ENCODE peak calls at places on chromosome 7, in six cellular contexts. One of them, this sample, is unnamed.

GRCh38 chr7:14748461-14748860 is 154.1 kb downstream of the DGKB start:
- DNase-seq in cardiac muscle cell: no peak
- DNase-seq in fibroblast of lung: peak; percentile 89
- DNase-seq in RWPE1: peak; percentile 41
- DNase-seq in heart right ventricle: no peak
- DNase-seq in fibroblast of pulmonary artery: peak; percentile 97
- DNase-seq in this sample: no peak

GRCh38 chr7:36215017-36215621 is 62.1 kb downstream of the EEPD1 start:
- DNase-seq in heart right ventricle: no peak
- DNase-seq in RWPE1: no peak
- DNase-seq in fibroblast of pulmonary artery: no peak
- DNase-seq in cardiac muscle cell: peak; percentile 59
- DNase-seq in fibroblast of lung: no peak
- DNase-seq in this sample: no peak

GRCh38 chr7:69819306-69819705 is 221.0 kb downstream of the AUTS2 start:
- DNase-seq in fibroblast of lung: no peak
- DNase-seq in cardiac muscle cell: no peak
- DNase-seq in RWPE1: no peak
- DNase-seq in fibroblast of pulmonary artery: no peak
- DNase-seq in heart right ventricle: no peak
- DNase-seq in this sample: no peak

GRCh38 chr7:88933285-88933684 is 137.7 kb upstream of the TEX47 start:
- DNase-seq in fibroblast of lung: no peak
- DNase-seq in RWPE1: no peak
- DNase-seq in cardiac muscle cell: no peak
- DNase-seq in heart right ventricle: no peak
- DNase-seq in fibroblast of pulmonary artery: no peak
- DNase-seq in this sample: no peak

GRCh38 chr7:108030536-108030935 is 27.6 kb upstream of the LAMB1 start:
- DNase-seq in cardiac muscle cell: no peak
- DNase-seq in fibroblast of lung: no peak
- DNase-seq in fibroblast of pulmonary artery: no peak
- DNase-seq in RWPE1: peak; percentile 11
- DNase-seq in heart right ventricle: no peak
- DNase-seq in this sample: no peak

GRCh38 chr7:47557317-47557985 is 24.5 kb downstream of the TNS3 start:
- DNase-seq in cardiac muscle cell: no peak
- DNase-seq in RWPE1: peak; percentile 87
- DNase-seq in fibroblast of lung: peak; percentile 53
- DNase-seq in fibroblast of pulmonary artery: peak; percentile 64
- DNase-seq in heart right ventricle: no peak
- DNase-seq in this sample: no peak

GRCh38 chr7:151076863-151077704 is 3.5 kb downstream of the FASTK start:
- DNase-seq in fibroblast of pulmonary artery: no peak
- DNase-seq in cardiac muscle cell: no peak
- DNase-seq in RWPE1: no peak
- DNase-seq in fibroblast of lung: no peak
- DNase-seq in heart right ventricle: no peak
- DNase-seq in this sample: no peak

GRCh38 chr7:100803398-100804161 is 23.7 kb downstream of the EPHB4 start:
- DNase-seq in RWPE1: peak; percentile 96
- DNase-seq in cardiac muscle cell: peak; percentile 91
- DNase-seq in heart right ventricle: peak; percentile 85
- DNase-seq in fibroblast of pulmonary artery: peak; percentile 93
- DNase-seq in fibroblast of lung: peak; percentile 92
- DNase-seq in this sample: no peak

GRCh38 chr7:100835903-100836811 is 8.8 kb upstream of the EPHB4 start:
- DNase-seq in fibroblast of pulmonary artery: no peak
- DNase-seq in RWPE1: peak; percentile 62
- DNase-seq in heart right ventricle: peak; percentile 79
- DNase-seq in fibroblast of lung: no peak
- DNase-seq in cardiac muscle cell: no peak
- DNase-seq in this sample: no peak

GRCh38 chr7:103445228-103446020 is 583 bp downstream of the SLC26A5 start:
- DNase-seq in RWPE1: no peak
- DNase-seq in cardiac muscle cell: peak; percentile 10
- DNase-seq in fibroblast of lung: peak; percentile 5
- DNase-seq in heart right ventricle: no peak
- DNase-seq in fibroblast of pulmonary artery: peak; percentile 5
- DNase-seq in this sample: no peak

GRCh38 chr7:100878685-100879084 is 3.8 kb downstream of the SRRT start:
- DNase-seq in fibroblast of lung: no peak
- DNase-seq in fibroblast of pulmonary artery: no peak
- DNase-seq in heart right ventricle: no peak
- DNase-seq in cardiac muscle cell: no peak
- DNase-seq in RWPE1: no peak
- DNase-seq in this sample: no peak

GRCh38 chr7:134562136-134562535 is 13.2 kb downstream of the AKR1B15 start:
- DNase-seq in fibroblast of lung: peak; percentile 61
- DNase-seq in heart right ventricle: no peak
- DNase-seq in cardiac muscle cell: no peak
- DNase-seq in fibroblast of pulmonary artery: peak; percentile 43
- DNase-seq in RWPE1: no peak
- DNase-seq in this sample: peak; percentile 82

GRCh38 chr7:112646787-112647186 is 143.4 kb downstream of the TMEM168 start:
- DNase-seq in fibroblast of pulmonary artery: no peak
- DNase-seq in heart right ventricle: no peak
- DNase-seq in cardiac muscle cell: peak; percentile 41
- DNase-seq in RWPE1: no peak
- DNase-seq in fibroblast of lung: no peak
- DNase-seq in this sample: no peak

GRCh38 chr7:128311003-128311402 is 32.7 kb downstream of the RBM28 start:
- DNase-seq in cardiac muscle cell: no peak
- DNase-seq in fibroblast of lung: no peak
- DNase-seq in RWPE1: no peak
- DNase-seq in fibroblast of pulmonary artery: no peak
- DNase-seq in heart right ventricle: no peak
- DNase-seq in this sample: no peak

GRCh38 chr7:3915337-3915865 is 614.3 kb downstream of the SDK1 start:
- DNase-seq in fibroblast of lung: peak; percentile 12
- DNase-seq in fibroblast of pulmonary artery: no peak
- DNase-seq in RWPE1: no peak
- DNase-seq in heart right ventricle: no peak
- DNase-seq in cardiac muscle cell: no peak
- DNase-seq in this sample: no peak

GRCh38 chr7:40584667-40585433 is 450.0 kb downstream of the SUGCT start:
- DNase-seq in cardiac muscle cell: no peak
- DNase-seq in heart right ventricle: no peak
- DNase-seq in RWPE1: peak; percentile 41
- DNase-seq in fibroblast of pulmonary artery: no peak
- DNase-seq in fibroblast of lung: peak; percentile 42
- DNase-seq in this sample: no peak

GRCh38 chr7:69861233-69861632 is 263.0 kb downstream of the AUTS2 start:
- DNase-seq in RWPE1: no peak
- DNase-seq in cardiac muscle cell: no peak
- DNase-seq in fibroblast of pulmonary artery: no peak
- DNase-seq in fibroblast of lung: no peak
- DNase-seq in heart right ventricle: no peak
- DNase-seq in this sample: no peak

GRCh38 chr7:149286811-149287400 is 24.9 kb downstream of the ZNF783 start:
- DNase-seq in fibroblast of lung: no peak
- DNase-seq in cardiac muscle cell: no peak
- DNase-seq in heart right ventricle: no peak
- DNase-seq in fibroblast of pulmonary artery: peak; percentile 3
- DNase-seq in RWPE1: no peak
- DNase-seq in this sample: no peak

GRCh38 chr7:98229991-98230745 is 18.9 kb downstream of the BHLHA15 start:
- DNase-seq in cardiac muscle cell: no peak
- DNase-seq in fibroblast of lung: no peak
- DNase-seq in heart right ventricle: no peak
- DNase-seq in fibroblast of pulmonary artery: no peak
- DNase-seq in RWPE1: no peak
- DNase-seq in this sample: no peak

GRCh38 chr7:27423290-27423689 is 180.7 kb downstream of the EVX1 start:
- DNase-seq in heart right ventricle: no peak
- DNase-seq in cardiac muscle cell: no peak
- DNase-seq in RWPE1: peak; percentile 79
- DNase-seq in fibroblast of lung: no peak
- DNase-seq in fibroblast of pulmonary artery: no peak
- DNase-seq in this sample: peak; percentile 71

GRCh38 chr7:20598479-20599419 is 16.7 kb upstream of the ABCB5 start:
- DNase-seq in fibroblast of lung: peak; percentile 81
- DNase-seq in heart right ventricle: no peak
- DNase-seq in fibroblast of pulmonary artery: peak; percentile 83
- DNase-seq in RWPE1: peak; percentile 59
- DNase-seq in cardiac muscle cell: peak; percentile 64
- DNase-seq in this sample: peak; percentile 52

GRCh38 chr7:28192786-28193581 is 12.4 kb upstream of the JAZF1 start:
- DNase-seq in heart right ventricle: no peak
- DNase-seq in fibroblast of pulmonary artery: no peak
- DNase-seq in cardiac muscle cell: no peak
- DNase-seq in RWPE1: no peak
- DNase-seq in fibroblast of lung: no peak
- DNase-seq in this sample: no peak

GRCh38 chr7:122887848-122888247 is 1.6 kb upstream of the CADPS2 start:
- DNase-seq in RWPE1: no peak
- DNase-seq in heart right ventricle: no peak
- DNase-seq in fibroblast of pulmonary artery: no peak
- DNase-seq in fibroblast of lung: no peak
- DNase-seq in cardiac muscle cell: no peak
- DNase-seq in this sample: no peak

GRCh38 chr7:77444123-77444522 is 28.0 kb upstream of the GSAP start:
- DNase-seq in fibroblast of lung: peak; percentile 50
- DNase-seq in cardiac muscle cell: peak; percentile 67
- DNase-seq in fibroblast of pulmonary artery: peak; percentile 36
- DNase-seq in RWPE1: no peak
- DNase-seq in heart right ventricle: no peak
- DNase-seq in this sample: no peak

GRCh38 chr7:45089314-45089891 is 634 bp upstream of the NACAD start:
- DNase-seq in fibroblast of pulmonary artery: peak; percentile 43
- DNase-seq in cardiac muscle cell: peak; percentile 49
- DNase-seq in RWPE1: peak; percentile 88
- DNase-seq in heart right ventricle: peak; percentile 43
- DNase-seq in fibroblast of lung: peak; percentile 50
- DNase-seq in this sample: no peak

GRCh38 chr7:84532196-84532595 is 337.6 kb upstream of the SEMA3A start:
- DNase-seq in fibroblast of pulmonary artery: no peak
- DNase-seq in fibroblast of lung: no peak
- DNase-seq in RWPE1: no peak
- DNase-seq in heart right ventricle: no peak
- DNase-seq in cardiac muscle cell: no peak
- DNase-seq in this sample: peak; percentile 41

DNA sequence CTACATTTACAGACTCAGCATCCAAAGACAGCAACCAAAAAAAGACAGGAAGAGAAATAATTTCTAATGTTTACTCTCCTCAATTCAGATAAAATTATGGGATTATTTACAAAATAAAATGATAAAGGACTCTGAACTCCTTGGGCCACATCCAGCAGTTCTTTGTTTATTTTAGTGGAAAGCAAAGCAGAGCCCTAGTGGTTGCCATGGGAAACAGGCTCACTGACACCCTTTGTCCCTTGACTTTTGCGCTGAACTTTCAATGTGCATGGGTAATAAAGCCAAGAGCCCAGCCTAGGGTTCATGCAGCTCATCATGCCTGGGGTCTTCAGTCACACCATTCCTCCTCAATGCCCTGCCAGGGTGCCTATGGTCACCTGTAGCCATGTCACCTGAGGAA is 442.6 kb upstream of the IGFBP3 start:
- DNase-seq in cardiac muscle cell: no peak
- DNase-seq in fibroblast of pulmonary artery: no peak
- DNase-seq in RWPE1: no peak
- DNase-seq in heart right ventricle: no peak
- DNase-seq in fibroblast of lung: no peak
- DNase-seq in this sample: no peak
- TF ChIP-seq CTCF in cardiac muscle cell: no peak
- TF ChIP-seq CTCF in fibroblast of pulmonary artery: no peak
- TF ChIP-seq CTCF in RWPE1: no peak
- TF ChIP-seq CTCF in heart right ventricle: no peak
- TF ChIP-seq CTCF in fibroblast of lung: peak; percentile 16
- TF ChIP-seq CTCF in this sample: no peak

DNA sequence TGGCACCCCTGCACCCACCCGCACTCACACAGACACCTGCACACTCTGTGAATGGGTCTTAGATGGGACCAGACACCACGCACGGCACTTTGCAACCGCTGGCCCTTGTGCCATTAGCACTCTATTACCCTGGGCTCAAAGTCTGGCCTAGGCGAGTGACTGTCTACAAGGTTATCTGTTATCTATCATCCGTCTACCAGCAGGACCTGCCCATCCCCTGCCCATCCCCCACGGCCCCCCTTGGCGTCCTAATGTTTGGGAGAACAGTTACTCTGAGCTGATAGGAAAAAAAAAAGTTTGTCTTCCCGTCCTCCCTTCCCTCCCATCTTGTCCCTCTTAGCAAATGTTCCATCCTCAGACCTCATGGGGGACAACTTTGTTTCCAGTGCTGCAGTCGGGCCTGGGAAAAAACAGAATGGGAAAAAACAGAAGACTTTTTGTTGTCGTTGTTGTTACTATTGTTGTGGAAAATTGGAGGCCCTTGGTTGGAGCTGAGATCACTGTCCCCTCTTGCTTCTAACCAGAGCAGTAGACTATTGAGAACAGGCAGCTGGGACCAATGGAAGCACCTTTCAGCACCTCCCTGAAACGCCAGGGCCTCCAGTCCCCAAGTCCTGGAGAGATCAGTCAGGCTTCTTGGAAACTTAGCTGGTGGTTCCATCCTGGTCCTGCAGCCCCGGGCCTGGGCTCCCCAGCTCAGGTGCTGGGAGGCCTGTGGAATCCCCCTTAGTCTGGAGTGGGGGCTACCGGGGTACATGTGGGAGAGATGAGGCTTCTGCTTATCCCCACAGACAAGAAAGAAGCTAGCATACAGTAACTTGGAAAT is 12.2 kb downstream of the UNCX start:
- DNase-seq in fibroblast of lung: no peak
- DNase-seq in RWPE1: no peak
- DNase-seq in heart right ventricle: no peak
- DNase-seq in fibroblast of pulmonary artery: no peak
- DNase-seq in cardiac muscle cell: no peak
- DNase-seq in this sample: no peak
- TF ChIP-seq CTCF in fibroblast of lung: no peak
- TF ChIP-seq CTCF in RWPE1: no peak
- TF ChIP-seq CTCF in heart right ventricle: no peak
- TF ChIP-seq CTCF in fibroblast of pulmonary artery: no peak
- TF ChIP-seq CTCF in cardiac muscle cell: no peak
- TF ChIP-seq CTCF in this sample: no peak

GRCh38 chr7:38909870-38910269 is 879 bp upstream of the VPS41 start:
- DNase-seq in fibroblast of lung: no peak
- DNase-seq in cardiac muscle cell: no peak
- DNase-seq in fibroblast of pulmonary artery: no peak
- DNase-seq in heart right ventricle: no peak
- DNase-seq in RWPE1: no peak
- DNase-seq in this sample: no peak
- TF ChIP-seq CTCF in fibroblast of lung: no peak
- TF ChIP-seq CTCF in cardiac muscle cell: no peak
- TF ChIP-seq CTCF in fibroblast of pulmonary artery: peak; percentile 4
- TF ChIP-seq CTCF in heart right ventricle: no peak
- TF ChIP-seq CTCF in RWPE1: no peak
- TF ChIP-seq CTCF in this sample: peak; percentile 49

DNA sequence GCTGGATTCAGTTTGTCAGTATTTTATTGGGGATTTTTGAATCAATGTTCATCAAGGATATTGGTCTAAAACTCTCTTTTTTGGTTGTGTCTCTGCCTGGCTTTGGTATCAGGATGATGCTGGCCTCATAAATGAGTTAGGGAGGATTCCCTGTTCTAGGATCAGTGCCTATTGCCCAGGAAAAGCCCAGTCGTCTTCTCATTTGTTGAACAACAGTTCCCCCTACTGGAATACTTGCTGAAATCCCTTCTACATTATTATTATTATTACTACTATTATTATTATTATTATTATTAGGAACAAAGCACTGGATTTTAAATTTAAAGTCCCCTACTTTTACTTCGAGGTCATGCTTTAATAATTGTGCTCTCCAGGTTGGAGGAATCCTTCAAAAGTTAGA is 528.9 kb downstream of the MAGI2 start:
- DNase-seq in heart right ventricle: no peak
- DNase-seq in fibroblast of pulmonary artery: peak; percentile 35
- DNase-seq in cardiac muscle cell: peak; percentile 49
- DNase-seq in fibroblast of lung: peak; percentile 54
- DNase-seq in RWPE1: peak; percentile 14
- DNase-seq in this sample: no peak
- TF ChIP-seq CTCF in heart right ventricle: peak; percentile 33
- TF ChIP-seq CTCF in fibroblast of pulmonary artery: peak; percentile 2
- TF ChIP-seq CTCF in cardiac muscle cell: no peak
- TF ChIP-seq CTCF in fibroblast of lung: peak; percentile 33
- TF ChIP-seq CTCF in RWPE1: no peak
- TF ChIP-seq CTCF in this sample: peak; percentile 39